ENCODE peak calls at places on chromosomes 4 and X, in six cellular contexts. R is neural progenitor cell; F is tibial nerve; C is effector memory CD4-positive, alpha-beta T cell; B is upper lobe of left lung; J is pancreas. D is an unnamed sample.

GRCh38 chr4:20532871-20533870 is 167.1 kb upstream of the PACRGL start:
- DNase-seq in R (no peak), F (no peak), C (no peak), B (no peak), J (no peak), D (no peak)

GRCh38 chr4:185721190-185721948 is 90.6 kb downstream of the SORBS2 start:
- DNase-seq in R (no peak), F (peak; percentile 53), C (no peak), B (no peak), J (no peak), D (no peak)

GRCh38 chr4:110108470-110108869 is 89.9 kb downstream of the ELOVL6 start:
- DNase-seq in R (no peak), F (no peak), C (no peak), B (no peak), J (no peak), D (no peak)

GRCh38 chrX:130097507-130098201 is 12.6 kb downstream of the ELF4 start:
- DNase-seq in R (no peak), F (no peak), C (peak; percentile 49), B (peak; percentile 57), J (no peak), D (no peak)

GRCh38 chr4:4866833-4867744 is 7.6 kb downstream of the MSX1 start:
- DNase-seq in R (peak; percentile 84), F (no peak), C (no peak), B (no peak), J (no peak), D (peak; percentile 50)

GRCh38 chrX:12991575-12991974 is 16.7 kb downstream of the TMSB4X start:
- DNase-seq in R (no peak), F (no peak), C (no peak), B (no peak), J (no peak), D (no peak)

GRCh38 chr4:127849505-127850234 is 31.0 kb upstream of the PLK4 start:
- DNase-seq in R (no peak), F (no peak), C (no peak), B (no peak), J (no peak), D (no peak)

GRCh38 chr4:78612398-78613005 is 60.9 kb downstream of the ANXA3 start:
- DNase-seq in R (no peak), F (peak; percentile 46), C (no peak), B (no peak), J (no peak), D (peak; percentile 61)

GRCh38 chrX:154452823-154453222 is 5.3 kb upstream of the PLXNA3 start:
- DNase-seq in R (no peak), F (no peak), C (no peak), B (no peak), J (no peak), D (no peak)

GRCh38 chrX:150366951-150367545 is 3.9 kb downstream of the MAMLD1 start:
- DNase-seq in R (no peak), F (no peak), C (no peak), B (no peak), J (no peak), D (no peak)

GRCh38 chr4:26871611-26872010 is 11.0 kb downstream of the STIM2 start:
- DNase-seq in R (peak; percentile 53), F (no peak), C (no peak), B (no peak), J (no peak), D (no peak)

GRCh38 chr4:113311047-113311446 is 261.6 kb downstream of the ANK2 start:
- DNase-seq in R (no peak), F (no peak), C (no peak), B (no peak), J (no peak), D (no peak)

DNA sequence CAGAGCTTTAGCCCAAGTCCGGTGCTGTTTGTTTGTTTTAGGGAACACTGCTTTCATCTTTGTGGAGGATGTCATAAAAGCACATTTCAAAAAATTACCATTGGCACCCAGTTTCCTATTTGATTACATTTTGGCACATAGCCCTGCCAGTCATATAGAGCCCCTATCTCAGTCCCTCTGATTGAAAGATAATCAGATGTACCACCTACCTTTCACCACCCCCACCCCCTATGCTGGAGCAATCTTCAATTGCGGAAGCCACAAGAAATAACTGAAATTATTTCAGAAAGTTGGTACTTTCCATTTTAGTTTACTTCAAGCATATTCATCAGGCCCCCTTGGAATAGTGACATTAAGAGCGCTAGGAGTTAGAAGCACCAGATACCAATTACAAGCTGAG is 136.7 kb upstream of the RPL34 start:
- DNase-seq in R (no peak), F (no peak), C (no peak), B (no peak), J (no peak), D (no peak)
- H3K4me1 ChIP-seq in R (no peaks in the 10 kb centered on the region), F (no peaks in the 10 kb centered on the region), C (peaks cover 17% of the 10 kb centered on the region), B (peaks cover 5% of the 10 kb centered on the region), J (no peaks in the 10 kb centered on the region), D (no peaks in the 10 kb centered on the region)

GRCh38 chr4:84697615-84698201 is 114.8 kb downstream of the CDS1 start:
- DNase-seq in R (no peak), F (no peak), C (no peak), B (no peak), J (no peak), D (no peak)
- H3K27ac ChIP-seq in R (no peak overlapping the region), F (no peak overlapping the region), C (no peak overlapping the region), B (no peak overlapping the region), J (no peak overlapping the region), D (no peak overlapping the region)

GRCh38 chr4:6605605-6606004 is 30.6 kb downstream of the MAN2B2 start:
- DNase-seq in R (no peak), F (no peak), C (no peak), B (no peak), J (no peak), D (no peak)
- H3K4me1 ChIP-seq in R (no peaks in the 10 kb centered on the region), F (no peaks in the 10 kb centered on the region), C (no peaks in the 10 kb centered on the region), B (no peaks in the 10 kb centered on the region), J (no peaks in the 10 kb centered on the region), D (no peaks in the 10 kb centered on the region)

GRCh38 chr4:7238300-7238960 is 46.1 kb downstream of the SORCS2 start:
- DNase-seq in R (peak; percentile 58), F (no peak), C (no peak), B (no peak), J (no peak), D (no peak)
- H3K27ac ChIP-seq in R (no peak overlapping the region), F (no peak overlapping the region), C (no peak overlapping the region), B (no peak overlapping the region), J (no peak overlapping the region), D (no peak overlapping the region)

D was measured in testis.